ENCODE peak calls at places on chromosomes 11 and 22, in six cellular contexts. D is HEK293T; Z is NAMALWA; L is stimulated activated CD4-positive, alpha-beta T cell treated with anti-CD3 and anti-CD28 coated beads, Interleukin-2, amount 100 ng/mL, for 48 hours; K is effector CD4-positive, alpha-beta T cell; V is iris pigment epithelial cell. R is an unnamed sample.

GRCh38 chr11:3609416-3610265 is 32.2 kb downstream of the ART5 start:
- DNase-seq in D (peak), Z (peak), L (peak), K (no peak), V (peak), R (no peak)

GRCh38 chr22:25764270-25765015 is 22.5 kb downstream of the MYO18B start:
- DNase-seq in D (no peak), Z (no peak), L (no peak), K (no peak), V (no peak), R (no peak)

GRCh38 chr11:73270089-73270854 is 1.9 kb upstream of the P2RY6 start:
- DNase-seq in D (no peak), Z (peak), L (no peak), K (no peak), V (no peak), R (no peak)

GRCh38 chr22:46579751-46580449 is 40.3 kb upstream of the GRAMD4 start:
- DNase-seq in D (no peak), Z (no peak), L (no peak), K (no peak), V (no peak), R (no peak)

GRCh38 chr11:126103150-126103549 is 40.5 kb upstream of the CDON start:
- DNase-seq in D (no peak), Z (no peak), L (no peak), K (no peak), V (no peak), R (no peak)

GRCh38 chr11:18013790-18014507 is 1.1 kb upstream of the SERGEF start:
- DNase-seq in D (no peak), Z (peak), L (no peak), K (no peak), V (no peak), R (no peak)

GRCh38 chr11:32586576-32587190 is 3.1 kb downstream of the EIF3M start:
- DNase-seq in D (peak), Z (peak), L (no peak), K (no peak), V (peak), R (no peak)

GRCh38 chr11:129739339-129739738 is 76.3 kb upstream of the TMEM45B start:
- DNase-seq in D (no peak), Z (no peak), L (no peak), K (no peak), V (no peak), R (no peak)